ENCODE peak calls at places on chromosome 22, in eight cellular contexts. C is NCI-H1105 treated with DMSO at 0.1 percent for 48 hours; F is amniotic stem cell; J is effector CD4-positive, alpha-beta T cell; O is EL; V is fibroblast of lung; D is islet precursor cell; R is stromal cell of bone marrow. T is an unnamed sample.

GRCh38 chr22:39266398-39267030 is 21.7 kb upstream of the PDGFB start:
- DNase-seq in F (no peak), D (no peak), R (no peak), O (no peak), C (no peak), J (no peak), V (peak), T (no peak)

GRCh38 chr22:46516638-46517037 is 20.8 kb downstream of the CELSR1 start:
- DNase-seq in F (no peak), O (no peak), C (no peak), V (no peak), J (no peak), D (no peak), R (no peak), T (no peak)

GRCh38 chr22:17742528-17742902 is 31.8 kb downstream of the BID start:
- DNase-seq in V (peak), F (no peak), R (no peak), O (peak), J (peak), D (peak), C (peak), T (no peak)

GRCh38 chr22:22474733-22475132 is 33.8 kb downstream of the ZNF280B start:
- DNase-seq in V (no peak), F (no peak), J (no peak), R (no peak), C (no peak), D (peak), O (no peak), T (no peak)

GRCh38 chr22:49626361-49627216 is 201.1 kb downstream of the BRD1 start:
- DNase-seq in D (no peak), V (no peak), J (no peak), R (no peak), F (no peak), O (no peak), C (no peak), T (no peak)

GRCh38 chr22:23391022-23391421 is 189.1 kb downstream of the IGLL1 start:
- DNase-seq in F (no peak), J (no peak), V (no peak), D (no peak), C (no peak), O (no peak), R (no peak), T (no peak)

GRCh38 chr22:24592144-24592845 is 578 bp downstream of the LRRC75B start:
- DNase-seq in O (peak), C (no peak), R (no peak), D (peak), J (no peak), F (no peak), V (no peak), T (no peak)

GRCh38 chr22:43923631-43924548 is at the start of gene PNPLA3:
- DNase-seq in C (peak), D (peak), V (peak), R (peak), O (peak), F (peak), J (peak), T (peak)

GRCh38 chr22:27673839-27674238 is 127.7 kb downstream of the MN1 start:
- DNase-seq in J (no peak), V (no peak), F (no peak), D (no peak), O (no peak), C (no peak), R (no peak), T (no peak)

GRCh38 chr22:46240917-46241316 is 9.2 kb downstream of the CDPF1 start:
- DNase-seq in R (no peak), D (no peak), O (no peak), V (no peak), J (no peak), F (no peak), C (no peak), T (no peak)

GRCh38 chr22:23552573-23552972 is 27.5 kb downstream of the IGLL1 start:
- DNase-seq in O (no peak), F (no peak), C (no peak), D (no peak), V (no peak), R (no peak), J (no peak), T (no peak)

GRCh38 chr22:38728899-38729796 is 23.4 kb downstream of the GTPBP1 start:
- DNase-seq in J (no peak), C (no peak), F (no peak), D (no peak), R (no peak), O (no peak), V (no peak), T (no peak)

GRCh38 chr22:45760682-45761081 is 89.0 kb downstream of the ATXN10 start:
- DNase-seq in C (no peak), V (no peak), J (no peak), R (no peak), D (no peak), O (no peak), F (no peak), T (no peak)

GRCh38 chr22:19291218-19291579 is 320 bp downstream of the CLTCL1 start:
- DNase-seq in J (peak), R (no peak), V (no peak), F (no peak), C (no peak), O (peak), D (peak), T (no peak)

GRCh38 chr22:43411040-43411919 is 534 bp upstream of the MPPED1 start:
- DNase-seq in J (no peak), O (no peak), F (no peak), V (no peak), R (no peak), C (no peak), D (no peak), T (no peak)

GRCh38 chr22:36334081-36334831 is 53.5 kb downstream of the MYH9 start:
- DNase-seq in R (no peak), O (no peak), C (no peak), D (peak), F (no peak), J (no peak), V (peak), T (no peak)

GRCh38 chr22:33971561-33971961 is 51.3 kb upstream of the LARGE1 start:
- DNase-seq in J (no peak), C (no peak), D (peak), F (no peak), O (no peak), V (no peak), R (no peak), T (no peak)

GRCh38 chr22:22417495-22418162 is 90.9 kb downstream of the ZNF280B start:
- DNase-seq in O (no peak), V (no peak), F (no peak), C (no peak), J (no peak), D (no peak), R (no peak), T (no peak)

GRCh38 chr22:20430641-20431519 is 6.7 kb downstream of the SCARF2 start:
- DNase-seq in C (peak), J (peak), O (no peak), R (no peak), V (peak), D (peak), F (no peak), T (no peak)

GRCh38 chr22:39353346-39353745 is 3.6 kb downstream of the SYNGR1 start:
- DNase-seq in F (no peak), J (no peak), R (no peak), D (peak), O (no peak), C (no peak), V (peak), T (no peak)

GRCh38 chr22:50301581-50301991 is 5.9 kb downstream of the PLXNB2 start:
- DNase-seq in V (no peak), O (no peak), J (no peak), C (peak), F (no peak), R (no peak), D (no peak), T (no peak)

GRCh38 chr22:23269441-23270211 is 89.3 kb downstream of the BCR start:
- DNase-seq in O (no peak), F (no peak), R (no peak), D (no peak), C (peak), J (no peak), V (no peak), T (no peak)

GRCh38 chr22:47691152-47691895 is 928.9 kb downstream of the TBC1D22A start:
- DNase-seq in C (no peak), F (no peak), O (no peak), V (no peak), D (peak), R (no peak), J (no peak), T (no peak)

GRCh38 chr22:49576241-49577141 is 251.2 kb downstream of the BRD1 start:
- DNase-seq in D (peak), R (no peak), F (no peak), O (no peak), C (no peak), V (no peak), J (no peak), T (no peak)

GRCh38 chr22:27057717-27058116 is 400.3 kb downstream of the MIAT start:
- DNase-seq in C (peak), F (no peak), V (no peak), D (no peak), J (no peak), R (no peak), O (no peak), T (no peak)

GRCh38 chr22:27154717-27155116 is 497.3 kb downstream of the MIAT start:
- DNase-seq in C (no peak), J (no peak), F (no peak), D (no peak), V (no peak), O (no peak), R (no peak), T (no peak)

GRCh38 chr22:35651085-35651484 is 2.8 kb downstream of the APOL6 start:
- DNase-seq in V (no peak), D (no peak), F (no peak), C (no peak), R (no peak), J (no peak), O (no peak), T (no peak)

GRCh38 chr22:48947636-48948035 is 880.0 kb downstream of the BRD1 start:
- DNase-seq in J (no peak), F (no peak), V (no peak), R (no peak), D (peak), O (no peak), C (no peak), T (no peak)

GRCh38 chr22:50581950-50582561 is 593 bp downstream of the CHKB start:
- DNase-seq in O (peak), F (no peak), J (no peak), C (peak), V (peak), D (peak), R (no peak), T (no peak)

GRCh38 chr22:32623943-32624342 is 149.3 kb downstream of the FBXO7 start:
- DNase-seq in F (peak), R (peak), D (no peak), O (peak), C (no peak), V (peak), J (no peak), T (no peak)

GRCh38 chr22:30289980-30290313 is 642 bp upstream of the CASTOR1 start:
- DNase-seq in J (peak), D (no peak), C (no peak), O (no peak), F (no peak), V (no peak), R (no peak), T (no peak)

GRCh38 chr22:38051261-38051660 is 5.9 kb upstream of the PICK1 start:
- DNase-seq in J (no peak), R (no peak), C (no peak), D (no peak), O (no peak), F (no peak), V (no peak), T (no peak)

GRCh38 chr22:49188591-49188990 is 639.1 kb downstream of the BRD1 start:
- DNase-seq in J (no peak), C (no peak), O (no peak), R (no peak), V (no peak), F (no peak), D (no peak), T (no peak)

GRCh38 chr22:25775501-25775900 is 33.5 kb downstream of the MYO18B start:
- DNase-seq in D (peak), R (peak), F (no peak), C (no peak), V (peak), J (no peak), O (peak), T (no peak)

GRCh38 chr22:47417699-47418098 is 655.2 kb downstream of the TBC1D22A start:
- DNase-seq in O (no peak), C (no peak), J (no peak), V (no peak), R (no peak), F (no peak), D (no peak), T (no peak)

T was measured in HS-5.